ENCODE peak calls at places on chromosomes 13 and 19, in four cellular contexts. One of them, this sample, is unnamed.

GRCh38 chr19:15421726-15422260 is 3.0 kb upstream of the AKAP8L start:
- DNase-seq in aorta: no peak
- DNase-seq in activated T-cell treated with anti-CD3 and anti-CD28 coated beads, Interleukin-2, amount 50 U/mL, for 4 hours: no peak
- DNase-seq in GM13976: no peak
- DNase-seq in this sample: no peak

GRCh38 chr13:31049833-31050232 is 111.9 kb downstream of the HSPH1 start:
- DNase-seq in aorta: no peak
- DNase-seq in activated T-cell treated with anti-CD3 and anti-CD28 coated beads, Interleukin-2, amount 50 U/mL, for 4 hours: no peak
- DNase-seq in GM13976: no peak
- DNase-seq in this sample: no peak

GRCh38 chr13:27427663-27428062 is 3.2 kb downstream of the GTF3A start:
- DNase-seq in aorta: no peak
- DNase-seq in activated T-cell treated with anti-CD3 and anti-CD28 coated beads, Interleukin-2, amount 50 U/mL, for 4 hours: no peak
- DNase-seq in GM13976: no peak
- DNase-seq in this sample: no peak

GRCh38 chr19:53865918-53866696 is 1.6 kb upstream of the MYADM start:
- DNase-seq in aorta: peak
- DNase-seq in activated T-cell treated with anti-CD3 and anti-CD28 coated beads, Interleukin-2, amount 50 U/mL, for 4 hours: peak
- DNase-seq in GM13976: peak
- DNase-seq in this sample: no peak

GRCh38 chr13:94181461-94182107 is 297.9 kb downstream of the DCT start:
- DNase-seq in aorta: no peak
- DNase-seq in activated T-cell treated with anti-CD3 and anti-CD28 coated beads, Interleukin-2, amount 50 U/mL, for 4 hours: no peak
- DNase-seq in GM13976: no peak
- DNase-seq in this sample: no peak

GRCh38 chr13:112983428-112984196 is 14.6 kb downstream of the MCF2L start:
- DNase-seq in aorta: no peak
- DNase-seq in activated T-cell treated with anti-CD3 and anti-CD28 coated beads, Interleukin-2, amount 50 U/mL, for 4 hours: no peak
- DNase-seq in GM13976: no peak
- DNase-seq in this sample: no peak

GRCh38 chr13:36848228-36848982 is 29.4 kb downstream of the RFXAP start:
- DNase-seq in aorta: no peak
- DNase-seq in activated T-cell treated with anti-CD3 and anti-CD28 coated beads, Interleukin-2, amount 50 U/mL, for 4 hours: no peak
- DNase-seq in GM13976: no peak
- DNase-seq in this sample: no peak

GRCh38 chr13:95201814-95202521 is 99.3 kb downstream of the ABCC4 start:
- DNase-seq in aorta: no peak
- DNase-seq in activated T-cell treated with anti-CD3 and anti-CD28 coated beads, Interleukin-2, amount 50 U/mL, for 4 hours: no peak
- DNase-seq in GM13976: no peak
- DNase-seq in this sample: no peak

GRCh38 chr19:6717441-6717971 is 2.9 kb downstream of the C3 start:
- DNase-seq in aorta: no peak
- DNase-seq in activated T-cell treated with anti-CD3 and anti-CD28 coated beads, Interleukin-2, amount 50 U/mL, for 4 hours: no peak
- DNase-seq in GM13976: no peak
- DNase-seq in this sample: no peak

GRCh38 chr13:36907266-36907665 is 12.8 kb downstream of the SMAD9 start:
- DNase-seq in aorta: no peak
- DNase-seq in activated T-cell treated with anti-CD3 and anti-CD28 coated beads, Interleukin-2, amount 50 U/mL, for 4 hours: no peak
- DNase-seq in GM13976: no peak
- DNase-seq in this sample: no peak

GRCh38 chr19:52748336-52748950 is 13.6 kb upstream of the ZNF611 start:
- DNase-seq in aorta: no peak
- DNase-seq in activated T-cell treated with anti-CD3 and anti-CD28 coated beads, Interleukin-2, amount 50 U/mL, for 4 hours: no peak
- DNase-seq in GM13976: no peak
- DNase-seq in this sample: peak

GRCh38 chr19:35774274-35775045 is 904 bp upstream of the ARHGAP33 start:
- DNase-seq in aorta: peak
- DNase-seq in activated T-cell treated with anti-CD3 and anti-CD28 coated beads, Interleukin-2, amount 50 U/mL, for 4 hours: no peak
- DNase-seq in GM13976: no peak
- DNase-seq in this sample: no peak

GRCh38 chr13:97460004-97460756 is 26.2 kb downstream of the RAP2A start:
- DNase-seq in aorta: no peak
- DNase-seq in activated T-cell treated with anti-CD3 and anti-CD28 coated beads, Interleukin-2, amount 50 U/mL, for 4 hours: no peak
- DNase-seq in GM13976: peak
- DNase-seq in this sample: no peak

GRCh38 chr19:9620842-9621155 is 233 bp downstream of the ZNF561 start:
- DNase-seq in aorta: no peak
- DNase-seq in activated T-cell treated with anti-CD3 and anti-CD28 coated beads, Interleukin-2, amount 50 U/mL, for 4 hours: no peak
- DNase-seq in GM13976: no peak
- DNase-seq in this sample: no peak

GRCh38 chr13:88246239-88246638 is 575.1 kb downstream of the SLITRK5 start:
- DNase-seq in aorta: no peak
- DNase-seq in activated T-cell treated with anti-CD3 and anti-CD28 coated beads, Interleukin-2, amount 50 U/mL, for 4 hours: no peak
- DNase-seq in GM13976: no peak
- DNase-seq in this sample: no peak

GRCh38 chr19:40279120-40279551 is 6.0 kb downstream of the AKT2 start:
- DNase-seq in aorta: peak
- DNase-seq in activated T-cell treated with anti-CD3 and anti-CD28 coated beads, Interleukin-2, amount 50 U/mL, for 4 hours: no peak
- DNase-seq in GM13976: no peak
- DNase-seq in this sample: no peak

GRCh38 chr13:23319915-23320224 is 113.6 kb downstream of the SACS start:
- DNase-seq in aorta: no peak
- DNase-seq in activated T-cell treated with anti-CD3 and anti-CD28 coated beads, Interleukin-2, amount 50 U/mL, for 4 hours: no peak
- DNase-seq in GM13976: no peak
- DNase-seq in this sample: no peak